ENCODE peak calls at places on chromosome 3, in five cellular contexts. J is SJSA1, C is heart right ventricle, M is suprapubic skin, O is Panc1. R is an unnamed sample.

GRCh38 chr3:72303926-72304325 is 519.0 kb upstream of the PROK2 start:
- DNase-seq in J (no peak), C (peak), M (no peak), O (no peak), R (no peak)

GRCh38 chr3:47096955-47097354 is 67.0 kb downstream of the SETD2 start:
- DNase-seq in J (peak), C (no peak), M (no peak), O (no peak), R (no peak)

GRCh38 chr3:51397389-51397788 is 6.3 kb downstream of the RBM15B start:
- DNase-seq in J (no peak), C (no peak), M (peak), O (no peak), R (no peak)

GRCh38 chr3:152737021-152737908 is 97.7 kb upstream of the P2RY1 start:
- DNase-seq in J (no peak), C (peak), M (no peak), O (no peak), R (no peak)

GRCh38 chr3:71816141-71816540 is 31.2 kb upstream of the PROK2 start:
- DNase-seq in J (no peak), C (no peak), M (no peak), O (no peak), R (no peak)

GRCh38 chr3:129665024-129665768 is 58.7 kb upstream of the PLXND1 start:
- DNase-seq in J (peak), C (no peak), M (no peak), O (no peak), R (no peak)

GRCh38 chr3:132662212-132662611 is 2.1 kb downstream of the UBA5 start:
- DNase-seq in J (no peak), C (no peak), M (no peak), O (no peak), R (no peak)

GRCh38 chr3:30544811-30545210 is 61.6 kb upstream of the TGFBR2 start:
- DNase-seq in J (peak), C (no peak), M (peak), O (peak), R (no peak)

GRCh38 chr3:154062513-154062912 is 58.7 kb upstream of the ARHGEF26 start:
- DNase-seq in J (no peak), C (no peak), M (no peak), O (no peak), R (no peak)

GRCh38 chr3:194560047-194560446 is 73.2 kb downstream of the TMEM44 start:
- DNase-seq in J (no peak), C (no peak), M (no peak), O (no peak), R (no peak)

GRCh38 chr3:194555175-194556062 is 68.6 kb upstream of the ATP13A3 start:
- DNase-seq in J (no peak), C (no peak), M (no peak), O (no peak), R (peak)

GRCh38 chr3:194559530-194559929 is 72.7 kb upstream of the ATP13A3 start:
- DNase-seq in J (no peak), C (no peak), M (no peak), O (no peak), R (no peak)

GRCh38 chr3:194554488-194555098 is 67.8 kb upstream of the ATP13A3 start:
- DNase-seq in J (no peak), C (no peak), M (no peak), O (no peak), R (peak)

GRCh38 chr3:194556086-194557056 is 69.6 kb upstream of the ATP13A3 start:
- DNase-seq in J (peak), C (no peak), M (no peak), O (no peak), R (no peak)
- H3K27ac ChIP-seq in J (peak), C (no peak), M (no peak), O (peak), R (peak)

DNA sequence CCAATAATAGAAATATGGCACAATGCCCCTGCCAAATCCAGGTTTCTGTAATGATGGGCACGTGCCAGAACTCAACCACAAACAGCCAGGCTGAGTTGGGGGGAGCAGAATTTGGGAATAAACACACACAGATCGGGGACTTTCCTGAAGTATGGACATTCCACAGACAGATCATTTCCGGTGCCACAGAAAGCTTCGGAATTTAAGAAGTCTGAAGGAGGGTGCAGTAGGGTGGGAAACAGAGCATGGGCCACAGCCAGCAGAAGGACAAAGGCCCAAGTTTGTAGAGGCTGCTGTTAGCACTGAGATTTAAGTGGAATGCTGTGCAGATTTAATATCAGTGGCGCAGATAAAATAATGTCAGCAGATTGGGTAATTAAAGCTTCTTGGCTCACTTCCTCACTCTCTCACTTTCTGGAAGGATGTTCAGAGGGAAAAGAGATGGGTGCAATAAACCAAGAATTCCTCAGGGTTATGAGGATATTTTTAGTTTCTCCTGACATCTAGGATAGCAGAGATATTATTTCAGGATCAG is 67.4 kb downstream of the MYLK start:
- DNase-seq in J (peak), C (no peak), M (no peak), O (no peak), R (no peak)
- H3K27ac ChIP-seq in J (peak), C (no peak), M (no peak), O (no peak), R (peak)

GRCh38 chr3:149612456-149612855 is 45.4 kb downstream of the WWTR1 start:
- DNase-seq in J (no peak), C (no peak), M (no peak), O (no peak), R (no peak)
- H3K27ac ChIP-seq in J (no peak), C (no peak), M (no peak), O (peak), R (no peak)

DNA sequence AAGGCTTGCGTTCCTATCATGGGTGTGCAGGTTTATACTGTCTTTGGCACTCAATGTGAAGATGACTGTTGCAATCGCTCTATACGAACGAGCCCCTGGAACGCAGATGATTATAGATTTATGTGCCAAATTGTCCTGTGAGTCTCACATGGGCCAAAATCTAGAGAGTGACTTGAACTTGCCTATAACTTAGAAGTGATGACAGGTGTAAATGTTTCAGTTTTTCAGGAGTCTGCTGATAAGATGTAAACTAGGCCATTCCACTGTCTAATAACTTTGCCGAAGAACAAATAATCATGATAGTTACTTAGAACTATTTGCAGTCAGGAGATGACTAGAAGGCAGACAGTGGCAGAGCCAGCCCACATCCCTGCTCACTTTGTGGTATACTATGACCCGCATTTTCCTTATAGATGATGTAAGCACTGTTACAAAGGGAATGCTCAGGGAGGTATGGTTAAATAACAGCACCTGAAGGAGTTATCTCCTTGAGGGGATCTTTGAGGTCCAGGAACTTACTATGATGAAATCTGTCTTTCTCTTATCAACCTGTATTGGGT is 30.5 kb upstream of the TRPC1 start:
- DNase-seq in J (no peak), C (no peak), M (no peak), O (no peak), R (no peak)
- H3K27ac ChIP-seq in J (no peak), C (no peak), M (no peak), O (no peak), R (no peak)

GRCh38 chr3:130715616-130716015 is 31.0 kb downstream of the PIK3R4 start:
- DNase-seq in J (no peak), C (no peak), M (no peak), O (no peak), R (no peak)

GRCh38 chr3:130709671-130710070 is 37.0 kb downstream of the PIK3R4 start:
- DNase-seq in J (no peak), C (no peak), M (no peak), O (no peak), R (no peak)

GRCh38 chr3:130712718-130713423 is 33.8 kb downstream of the PIK3R4 start:
- DNase-seq in J (no peak), C (no peak), M (no peak), O (no peak), R (no peak)

GRCh38 chr3:130707914-130708601 is 38.6 kb downstream of the PIK3R4 start:
- DNase-seq in J (no peak), C (no peak), M (no peak), O (no peak), R (no peak)

GRCh38 chr3:130711885-130712284 is 34.7 kb downstream of the PIK3R4 start:
- DNase-seq in J (no peak), C (no peak), M (no peak), O (no peak), R (no peak)
- H3K27ac ChIP-seq in J (no peak), C (no peak), M (no peak), O (no peak), R (no peak)

DNA sequence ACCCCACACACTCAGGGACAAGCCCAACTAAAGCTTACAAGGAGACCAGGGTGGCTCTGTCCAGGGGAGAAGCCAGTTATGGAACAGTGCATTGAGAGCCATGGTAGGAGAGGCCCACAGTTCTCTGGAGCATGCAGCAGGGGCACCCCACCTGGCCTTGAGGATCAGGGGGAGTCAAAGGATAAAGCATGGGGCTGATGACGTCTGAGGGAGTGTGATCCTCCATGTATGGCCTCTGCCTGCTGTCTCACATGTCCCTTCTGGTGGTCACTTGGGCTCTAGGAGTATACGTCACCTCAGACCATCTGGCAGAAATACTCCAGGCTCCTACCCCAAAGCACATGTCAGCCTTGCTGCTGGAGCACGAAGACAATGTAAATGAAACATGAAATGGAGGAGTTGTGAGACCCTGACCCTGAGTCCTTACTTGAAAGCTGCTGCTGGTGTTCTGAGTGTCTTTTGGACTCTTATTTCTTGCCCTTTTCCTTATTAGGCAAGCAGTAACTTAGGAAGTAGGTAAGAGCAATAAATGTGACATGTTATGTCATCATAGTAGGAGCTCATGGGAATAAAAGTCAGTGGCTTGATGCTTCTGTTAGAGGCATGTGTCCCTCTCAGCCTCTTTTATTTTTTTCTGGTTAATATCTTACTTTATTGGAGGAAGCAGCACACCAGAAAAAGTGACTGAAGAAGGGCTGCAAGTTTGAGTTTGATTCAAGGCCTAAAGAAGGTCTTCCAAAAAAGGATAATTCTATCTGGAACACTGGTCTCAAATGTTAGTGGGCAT is 15.5 kb downstream of the SRPRB start:
- DNase-seq in J (no peak), C (no peak), M (no peak), O (no peak), R (no peak)
- H3K27ac ChIP-seq in J (no peak), C (no peak), M (no peak), O (no peak), R (no peak)

R was measured in tibial artery.